ENCODE peak calls at places on chromosome 21, in ten cellular contexts. T is stomach, O is HCT116, N is endothelial cell of umbilical vein, J is sigmoid colon, C is GM23338, R is transverse colon, X is HepG2, S is vagina, A is suprapubic skin. B is an unnamed sample.

GRCh38 chr21:43727571-43728466 is 8.9 kb downstream of the PDXK start:
- DNase-seq in S (no peak), O (no peak), T (peak), J (no peak), N (no peak), A (no peak), R (no peak), X (peak), C (no peak), B (no peak)

GRCh38 chr21:35366348-35367085 is 317.4 kb upstream of the RUNX1 start:
- DNase-seq in N (no peak), O (no peak), A (no peak), T (no peak), C (no peak), J (peak), X (no peak), R (no peak), S (no peak), B (no peak)

GRCh38 chr21:39184050-39184980 is 1.1 kb upstream of the PSMG1 start:
- DNase-seq in J (no peak), S (no peak), T (no peak), X (no peak), C (no peak), R (no peak), N (no peak), O (no peak), A (no peak), B (no peak)

GRCh38 chr21:34887729-34888568 is 161.2 kb downstream of the RUNX1 start:
- DNase-seq in C (peak), S (no peak), N (peak), O (no peak), T (peak), R (peak), X (peak), A (peak), J (peak), B (peak)

GRCh38 chr21:17537299-17537698 is 24.5 kb downstream of the CXADR start:
- DNase-seq in T (no peak), R (no peak), J (no peak), C (no peak), N (peak), X (no peak), S (no peak), A (no peak), O (no peak), B (no peak)

GRCh38 chr21:23152130-23152529 is 2153.9 kb downstream of the NCAM2 start:
- DNase-seq in O (no peak), N (no peak), X (no peak), T (no peak), S (no peak), C (no peak), A (no peak), J (no peak), R (no peak), B (no peak)

GRCh38 chr21:17769049-17769845 is 49.9 kb downstream of the C21orf91 start:
- DNase-seq in R (no peak), J (no peak), X (no peak), A (no peak), N (no peak), O (no peak), C (no peak), S (no peak), T (no peak), B (no peak)

GRCh38 chr21:44047996-44048560 is 36.0 kb downstream of the TRAPPC10 start:
- DNase-seq in R (no peak), O (no peak), X (no peak), N (no peak), S (no peak), T (no peak), A (no peak), C (no peak), J (no peak), B (no peak)

GRCh38 chr21:37145635-37146111 is 72.6 kb downstream of the TTC3 start:
- DNase-seq in J (no peak), A (no peak), T (no peak), S (no peak), O (peak), R (no peak), N (no peak), X (no peak), C (no peak), B (no peak)

GRCh38 chr21:44548922-44549321 is 2.4 kb downstream of the KRTAP10-2 start:
- DNase-seq in N (no peak), J (no peak), A (no peak), O (no peak), S (no peak), X (no peak), C (peak), T (no peak), R (no peak), B (no peak)

GRCh38 chr21:27047331-27048314 is 80.7 kb upstream of the ADAMTS5 start:
- DNase-seq in C (no peak), A (no peak), J (no peak), O (no peak), R (no peak), N (no peak), T (no peak), X (no peak), S (no peak), B (no peak)

DNA sequence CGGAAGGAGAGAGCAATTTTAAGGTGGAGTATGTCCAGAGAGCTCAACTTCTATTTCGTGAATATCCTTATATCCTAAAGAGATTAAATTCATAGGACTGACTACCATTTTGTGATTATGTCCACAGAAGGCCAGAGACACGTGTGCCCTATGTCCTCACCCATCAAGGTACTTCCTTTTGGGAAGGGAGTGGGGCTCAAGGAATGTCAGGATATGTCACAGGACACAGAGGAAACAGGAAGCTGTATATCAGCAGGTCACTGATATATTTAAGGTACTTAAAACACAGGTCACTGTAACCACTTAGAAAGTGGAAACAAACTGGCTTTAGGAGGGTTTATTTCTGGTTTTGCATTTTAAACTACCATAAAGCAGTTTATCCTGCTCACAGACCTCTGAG is 184.6 kb downstream of the APP start:
- DNase-seq in J (no peak), X (no peak), S (no peak), N (no peak), A (no peak), C (no peak), R (no peak), T (no peak), O (no peak), B (no peak)
- TF ChIP-seq POLR2AphosphoS5 in J (no peak), X (no peak), S (no peak), N (no peak), A (no peak), C (no peak), R (no peak), T (no peak), O (no peak), B (no peak)

DNA sequence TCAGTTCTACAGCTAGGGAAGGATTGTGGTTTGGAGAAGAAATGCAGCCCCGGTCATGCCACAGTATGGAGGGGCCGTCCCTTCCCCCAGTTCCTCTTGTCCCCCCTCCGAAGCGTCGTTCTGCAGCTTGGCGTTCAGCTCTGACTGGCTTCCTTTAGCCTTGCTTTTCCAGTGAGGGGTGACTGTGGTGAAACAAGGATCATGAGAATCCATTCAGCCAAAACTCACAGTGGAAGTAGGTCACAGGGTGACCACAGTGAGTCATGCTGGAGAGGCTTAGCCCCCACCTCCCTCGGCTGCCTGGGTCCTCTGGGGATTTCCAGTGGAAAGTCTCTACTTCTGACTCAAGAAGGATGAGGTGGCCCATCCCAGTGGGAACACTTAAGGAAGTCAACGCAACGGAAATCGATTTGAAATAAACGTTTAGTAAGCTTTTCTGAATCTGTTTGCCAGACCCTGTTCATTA is 37.3 kb upstream of the COL6A2 start:
- DNase-seq in J (peak), R (peak), T (peak), S (no peak), C (no peak), N (no peak), A (peak), X (no peak), O (no peak), B (no peak)
- TF ChIP-seq POLR2AphosphoS5 in J (peak), R (peak), T (peak), S (peak), C (no peak), N (no peak), A (peak), X (no peak), O (no peak), B (no peak)

GRCh38 chr21:42674351-42674940 is 21.0 kb downstream of the PDE9A start:
- DNase-seq in C (peak), S (no peak), J (peak), X (no peak), A (no peak), T (no peak), N (no peak), R (peak), O (no peak), B (no peak)
- TF ChIP-seq POLR2AphosphoS5 in C (no peak), S (peak), J (peak), X (no peak), A (no peak), T (no peak), N (no peak), R (no peak), O (no peak), B (no peak)

GRCh38 chr21:32819702-32820101 is 48.1 kb upstream of the PAXBP1 start:
- DNase-seq in N (no peak), A (no peak), O (no peak), T (no peak), J (peak), X (no peak), C (no peak), S (no peak), R (no peak), B (no peak)
- TF ChIP-seq POLR2AphosphoS5 in N (no peak), A (no peak), O (no peak), T (no peak), J (peak), X (no peak), C (no peak), S (no peak), R (no peak), B (no peak)